ENCODE peak calls at places on chromosomes 12 and 14, in four cellular contexts. F, R, K and Z are unnamed samples.

GRCh38 chr12:124837958-124838803 is 25.5 kb downstream of the SCARB1 start:
- DNase-seq in R (no peak), K (peak; percentile 96), F (peak; percentile 98), Z (peak; percentile 84)

GRCh38 chr12:122732611-122733010 is 2.0 kb upstream of the HCAR1 start:
- DNase-seq in K (no peak), R (no peak), F (no peak), Z (no peak)

GRCh38 chr12:11658796-11659195 is 9.3 kb downstream of the ETV6 start:
- DNase-seq in K (peak; percentile 85), R (no peak), F (peak; percentile 39), Z (no peak)

GRCh38 chr12:131436922-131437705 is 273.8 kb upstream of the SFSWAP start:
- DNase-seq in R (peak; percentile 35), F (no peak), K (no peak), Z (no peak)

GRCh38 chr12:76080729-76081415 is 3.6 kb downstream of the NAP1L1 start:
- DNase-seq in R (peak; percentile 79), F (no peak), K (peak; percentile 22), Z (peak; percentile 6)

GRCh38 chr12:119694111-119694510 is 26.2 kb downstream of the PRKAB1 start:
- DNase-seq in F (no peak), K (no peak), R (no peak), Z (peak; percentile 42)

GRCh38 chr14:90985601-90986242 is 74.7 kb downstream of the RPS6KA5 start:
- DNase-seq in R (no peak), F (no peak), K (no peak), Z (no peak)

GRCh38 chr12:510071-510825 is 50.5 kb downstream of the B4GALNT3 start:
- DNase-seq in R (peak; percentile 58), K (peak; percentile 16), F (no peak), Z (peak; percentile 43)

GRCh38 chr14:71754422-71755095 is 177.7 kb upstream of the RGS6 start:
- DNase-seq in F (no peak), R (peak; percentile 45), K (no peak), Z (no peak)

GRCh38 chr14:68464716-68465115 is 328.2 kb downstream of the ZFP36L1 start:
- DNase-seq in F (peak; percentile 23), R (no peak), K (peak; percentile 78), Z (no peak)

GRCh38 chr12:4518106-4518728 is 20.5 kb upstream of the RAD51AP1 start:
- DNase-seq in R (no peak), F (peak; percentile 55), K (peak; percentile 73), Z (no peak)

GRCh38 chr14:73696466-73697390 is 17.5 kb downstream of the PNMA1 start:
- DNase-seq in F (peak; percentile 51), R (no peak), K (peak; percentile 87), Z (no peak)

GRCh38 chr14:99273025-99273723 is 1.2 kb upstream of the BCL11B start:
- DNase-seq in F (no peak), R (peak; percentile 73), K (peak; percentile 18), Z (peak; percentile 76)

GRCh38 chr12:69059465-69060457 is 126.8 kb upstream of the CPM start:
- DNase-seq in R (no peak), K (peak; percentile 93), F (peak; percentile 75), Z (no peak)

GRCh38 chr12:96255077-96255476 is 60.9 kb downstream of the ELK3 start:
- DNase-seq in K (peak; percentile 85), R (no peak), F (peak; percentile 66), Z (no peak)

GRCh38 chr12:121751034-121751433 is 38.5 kb downstream of the TMEM120B start:
- DNase-seq in K (no peak), R (no peak), F (no peak), Z (no peak)

GRCh38 chr12:538731-539539 is 79.2 kb downstream of the B4GALNT3 start:
- DNase-seq in R (no peak), K (peak; percentile 73), F (peak; percentile 44), Z (no peak)

GRCh38 chr12:50282581-50283229 is 615 bp downstream of the LIMA1 start:
- DNase-seq in R (no peak), K (peak; percentile 86), F (peak; percentile 78), Z (no peak)

GRCh38 chr12:20404576-20405346 is 36.4 kb downstream of the PDE3A start:
- DNase-seq in F (peak; percentile 31), K (no peak), R (no peak), Z (no peak)

GRCh38 chr12:807041-807717 is 54.8 kb downstream of the WNK1 start:
- DNase-seq in K (peak; percentile 24), R (no peak), F (no peak), Z (no peak)

GRCh38 chr14:34502826-34503225 is 36.7 kb downstream of the EAPP start:
- DNase-seq in K (peak; percentile 9), F (no peak), R (no peak), Z (no peak)

GRCh38 chr14:61444215-61444768 is 122.9 kb downstream of the PRKCH start:
- DNase-seq in R (no peak), K (no peak), F (peak; percentile 47), Z (no peak)

GRCh38 chr12:62250671-62251608 is 9.3 kb upstream of the USP15 start:
- DNase-seq in F (peak; percentile 43), K (peak; percentile 63), R (no peak), Z (no peak)

GRCh38 chr14:103436533-103436932 is 51.3 kb downstream of the MARK3 start:
- DNase-seq in F (peak; percentile 47), K (peak; percentile 64), R (no peak), Z (no peak)

GRCh38 chr12:69330475-69331473 is 17.4 kb upstream of the LYZ start:
- DNase-seq in R (peak; percentile 87), F (peak; percentile 11), K (peak; percentile 28), Z (peak; percentile 73)

GRCh38 chr12:53729659-53730058 is 2.4 kb upstream of the CALCOCO1 start:
- DNase-seq in K (peak; percentile 27), F (no peak), R (no peak), Z (no peak)

GRCh38 chr12:50275545-50275944 is 7.8 kb downstream of the LIMA1 start:
- DNase-seq in K (no peak), R (no peak), F (no peak), Z (no peak)

GRCh38 chr12:25986169-25986568 is 27.7 kb downstream of the RASSF8 start:
- DNase-seq in F (no peak), R (no peak), K (no peak), Z (no peak)

GRCh38 chr12:111160350-111161142 is 208.3 kb downstream of the PHETA1 start:
- DNase-seq in F (no peak), R (no peak), K (no peak), Z (no peak)

GRCh38 chr14:54784060-54784459 is 118.6 kb downstream of the GCH1 start:
- DNase-seq in K (no peak), F (no peak), R (no peak), Z (no peak)

GRCh38 chr14:71966528-71966927 is 34.3 kb downstream of the RGS6 start:
- DNase-seq in R (no peak), K (no peak), F (no peak), Z (no peak)

GRCh38 chr12:96241484-96242256 is 47.5 kb downstream of the ELK3 start:
- DNase-seq in K (peak; percentile 99), R (peak; percentile 27), F (peak; percentile 82), Z (peak; percentile 36)

GRCh38 chr12:83793616-83794015 is 1106.9 kb downstream of the TMTC2 start:
- DNase-seq in R (no peak), F (peak; percentile 11), K (peak; percentile 7), Z (no peak)

DNA sequence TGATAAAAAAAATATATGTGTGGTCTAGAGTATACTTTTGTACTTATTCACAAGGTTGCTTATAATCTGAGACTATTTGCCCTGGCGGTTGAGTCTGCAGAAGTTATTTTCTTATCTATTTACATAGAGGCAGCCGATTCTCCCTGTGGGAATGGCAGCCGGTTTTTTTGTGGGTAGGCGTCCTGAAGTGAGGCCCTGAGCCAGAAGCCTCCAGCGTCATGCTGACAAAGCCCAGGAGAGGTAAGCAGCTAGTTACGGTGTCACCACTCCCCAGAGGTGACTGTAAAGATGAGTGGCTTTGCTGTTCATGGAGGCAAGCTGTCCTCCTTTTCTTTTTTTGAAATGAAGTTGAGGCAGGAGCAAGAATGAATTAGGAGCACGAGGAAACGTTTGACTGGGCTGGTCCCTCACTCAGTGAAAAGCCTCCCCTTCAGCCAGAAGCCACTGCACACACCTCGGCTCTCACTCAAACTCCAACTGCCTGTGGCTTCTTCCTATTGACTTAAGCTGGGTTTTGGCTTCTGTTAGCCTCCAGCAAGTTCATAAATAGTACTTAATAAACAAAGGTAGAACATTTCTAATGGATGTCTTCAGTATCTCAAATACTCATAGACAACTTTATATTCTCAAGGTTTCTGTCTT is 21.5 kb downstream of the PAX9 start:
- DNase-seq in F (no peak), K (no peak), R (peak; percentile 41), Z (peak; percentile 13)
- H3K79me2 ChIP-seq in F (no peaks in the 10 kb centered on the region), K (no peaks in the 10 kb centered on the region), R (no peaks in the 10 kb centered on the region), Z (no peaks in the 10 kb centered on the region)

GRCh38 chr14:50875359-50876090 is 3.7 kb downstream of the ABHD12B start:
- DNase-seq in R (no peak), K (peak; percentile 64), F (no peak), Z (no peak)

GRCh38 chr14:50874842-50875241 is 3.0 kb downstream of the ABHD12B start:
- DNase-seq in R (no peak), K (no peak), F (no peak), Z (no peak)

GRCh38 chr14:50871223-50871622 is 630 bp upstream of the ABHD12B start:
- DNase-seq in F (no peak), K (no peak), R (no peak), Z (no peak)

DNA sequence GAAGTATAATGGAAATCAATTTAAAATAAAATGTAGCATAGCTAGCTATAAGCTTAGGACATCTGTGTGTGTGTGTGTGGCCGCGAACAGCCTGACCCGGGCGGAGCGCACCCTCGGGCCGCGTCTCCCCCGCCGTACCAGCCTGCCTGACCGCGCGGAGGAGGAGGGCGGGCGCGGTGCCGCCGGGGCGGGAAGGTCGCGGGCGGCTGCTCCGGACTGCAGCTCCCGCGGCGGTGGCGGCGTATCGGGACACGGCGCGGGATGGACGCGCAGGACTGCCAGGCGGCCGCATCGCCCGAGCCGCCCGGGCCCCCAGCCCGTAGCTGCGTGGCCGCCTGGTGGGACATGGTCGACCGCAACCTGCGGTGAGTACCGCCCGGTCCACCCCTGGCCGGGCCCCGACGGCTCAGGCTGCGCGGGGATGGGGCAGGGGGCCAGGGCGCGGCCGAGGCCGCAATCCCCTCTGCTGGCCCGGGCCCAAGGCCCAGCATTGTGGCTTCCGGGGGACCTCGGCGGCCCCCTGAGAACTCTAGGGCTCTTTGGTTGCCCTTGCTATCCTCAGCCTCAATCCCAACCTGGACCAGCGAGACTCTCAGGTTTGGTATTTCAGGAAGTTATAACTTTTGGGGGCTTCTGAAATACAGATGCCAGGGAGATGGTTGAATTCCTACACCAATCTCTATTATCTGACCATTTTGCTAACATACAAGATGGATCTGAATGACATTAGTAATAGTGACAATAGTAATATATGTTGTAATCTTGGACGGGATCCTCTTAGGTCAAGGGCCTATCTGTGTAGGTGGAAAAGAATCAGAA is at the start of gene ABHD12B:
- DNase-seq in K (peak; percentile 53), R (peak; percentile 52), F (peak; percentile 18), Z (no peak)
- TF ChIP-seq EZH2 in K (no peak), R (no peak), F (no peak), Z (peak; percentile 89)

DNA sequence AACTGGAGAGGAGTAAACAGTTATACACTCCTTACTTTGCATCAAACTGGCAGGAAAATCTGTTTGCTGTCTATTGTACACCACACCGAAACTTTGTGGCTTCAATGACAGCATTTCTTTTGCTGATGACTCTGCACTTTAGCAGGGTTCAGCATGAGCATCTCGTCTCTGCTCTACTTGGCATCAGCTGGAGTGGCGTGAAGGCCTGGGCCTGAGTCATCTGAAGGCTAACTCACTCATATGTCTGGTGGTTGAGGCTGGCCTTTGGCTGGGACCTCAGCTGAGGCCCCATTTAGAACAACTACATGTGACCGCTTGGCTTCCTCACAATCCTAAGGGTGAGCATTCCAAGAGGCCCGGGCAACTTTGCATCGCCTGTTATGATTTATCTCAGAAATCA is 28.7 kb upstream of the REP15 start:
- DNase-seq in R (no peak), F (peak; percentile 95), K (peak; percentile 97), Z (no peak)
- H3K79me2 ChIP-seq in R (no peaks in the 10 kb centered on the region), F (no peaks in the 10 kb centered on the region), K (peaks cover 8% of the 10 kb centered on the region), Z (no peaks in the 10 kb centered on the region)

GRCh38 chr14:27435923-27436674 is 838.3 kb upstream of the NOVA1 start:
- DNase-seq in R (no peak), F (no peak), K (no peak), Z (no peak)
- TF ChIP-seq EZH2 in R (no peak), F (no peak), K (no peak), Z (no peak)